ENCODE peak calls at places on chromosomes 16 and 17, in seven cellular contexts. One of them, this sample, is unnamed.
A peak's percentile ranks its signal among the peaks of the same experiment; 100 is the strongest.

GRCh38 chr17:17849863-17850373 is 13.1 kb upstream of the SREBF1 start:
- DNase-seq in PC-9: peak; percentile 44
- DNase-seq in GM23338: peak; percentile 63
- DNase-seq in A549: no peak
- DNase-seq in IMR-90: peak; percentile 43
- DNase-seq in PC-3: peak; percentile 25
- DNase-seq in K562: peak; percentile 92
- DNase-seq in this sample: peak; percentile 85

GRCh38 chr16:15881794-15882379 is 6.5 kb downstream of the CEP20 start:
- DNase-seq in PC-9: no peak
- DNase-seq in GM23338: no peak
- DNase-seq in A549: no peak
- DNase-seq in IMR-90: no peak
- DNase-seq in PC-3: no peak
- DNase-seq in K562: peak; percentile 44
- DNase-seq in this sample: no peak

GRCh38 chr16:78665373-78665772 is 565.9 kb downstream of the WWOX start:
- DNase-seq in PC-9: no peak
- DNase-seq in GM23338: no peak
- DNase-seq in A549: no peak
- DNase-seq in IMR-90: no peak
- DNase-seq in PC-3: no peak
- DNase-seq in K562: no peak
- DNase-seq in this sample: no peak

GRCh38 chr16:87344165-87344930 is 27.2 kb upstream of the C16orf95 start:
- DNase-seq in PC-9: no peak
- DNase-seq in GM23338: no peak
- DNase-seq in A549: no peak
- DNase-seq in IMR-90: no peak
- DNase-seq in PC-3: no peak
- DNase-seq in K562: no peak
- DNase-seq in this sample: no peak

GRCh38 chr16:57000271-57001025 is 11.1 kb downstream of the NLRC5 start:
- DNase-seq in PC-9: peak; percentile 68
- DNase-seq in GM23338: no peak
- DNase-seq in A549: peak; percentile 42
- DNase-seq in IMR-90: peak; percentile 97
- DNase-seq in PC-3: peak; percentile 74
- DNase-seq in K562: no peak
- DNase-seq in this sample: no peak

GRCh38 chr16:521381-522210 is 5.9 kb upstream of the CAPN15 start:
- DNase-seq in PC-9: peak; percentile 83
- DNase-seq in GM23338: peak; percentile 91
- DNase-seq in A549: no peak
- DNase-seq in IMR-90: no peak
- DNase-seq in PC-3: no peak
- DNase-seq in K562: no peak
- DNase-seq in this sample: no peak

GRCh38 chr17:78110363-78111011 is 18.1 kb downstream of the TMC6 start:
- DNase-seq in PC-9: no peak
- DNase-seq in GM23338: no peak
- DNase-seq in A549: no peak
- DNase-seq in IMR-90: no peak
- DNase-seq in PC-3: no peak
- DNase-seq in K562: no peak
- DNase-seq in this sample: no peak

GRCh38 chr17:7034955-7035590 is 742 bp upstream of the SLC16A13 start:
- DNase-seq in PC-9: no peak
- DNase-seq in GM23338: no peak
- DNase-seq in A549: no peak
- DNase-seq in IMR-90: no peak
- DNase-seq in PC-3: no peak
- DNase-seq in K562: no peak
- DNase-seq in this sample: peak; percentile 38

GRCh38 chr17:312476-313148 is 40.0 kb downstream of the RPH3AL start:
- DNase-seq in PC-9: no peak
- DNase-seq in GM23338: no peak
- DNase-seq in A549: no peak
- DNase-seq in IMR-90: no peak
- DNase-seq in PC-3: no peak
- DNase-seq in K562: no peak
- DNase-seq in this sample: no peak

GRCh38 chr17:66858182-66859083 is 23.5 kb downstream of the CACNG5 start:
- DNase-seq in PC-9: no peak
- DNase-seq in GM23338: no peak
- DNase-seq in A549: no peak
- DNase-seq in IMR-90: no peak
- DNase-seq in PC-3: no peak
- DNase-seq in K562: no peak
- DNase-seq in this sample: no peak

GRCh38 chr17:6413073-6413472 is 21.8 kb downstream of the AIPL1 start:
- DNase-seq in PC-9: no peak
- DNase-seq in GM23338: peak; percentile 82
- DNase-seq in A549: peak; percentile 84
- DNase-seq in IMR-90: peak; percentile 40
- DNase-seq in PC-3: peak; percentile 73
- DNase-seq in K562: peak; percentile 38
- DNase-seq in this sample: peak; percentile 59

GRCh38 chr16:9003763-9004162 is 40.1 kb upstream of the USP7 start:
- DNase-seq in PC-9: no peak
- DNase-seq in GM23338: no peak
- DNase-seq in A549: no peak
- DNase-seq in IMR-90: no peak
- DNase-seq in PC-3: no peak
- DNase-seq in K562: no peak
- DNase-seq in this sample: no peak

GRCh38 chr16:86306046-86306644 is 204.2 kb upstream of the FOXF1 start:
- DNase-seq in PC-9: no peak
- DNase-seq in GM23338: no peak
- DNase-seq in A549: no peak
- DNase-seq in IMR-90: peak; percentile 88
- DNase-seq in PC-3: no peak
- DNase-seq in K562: no peak
- DNase-seq in this sample: no peak

GRCh38 chr17:61981323-61981722 is 53.5 kb upstream of the INTS2 start:
- DNase-seq in PC-9: no peak
- DNase-seq in GM23338: no peak
- DNase-seq in A549: no peak
- DNase-seq in IMR-90: peak; percentile 62
- DNase-seq in PC-3: peak; percentile 23
- DNase-seq in K562: no peak
- DNase-seq in this sample: no peak

GRCh38 chr17:80092959-80093358 is 8.4 kb upstream of the GAA start:
- DNase-seq in PC-9: no peak
- DNase-seq in GM23338: no peak
- DNase-seq in A549: no peak
- DNase-seq in IMR-90: no peak
- DNase-seq in PC-3: no peak
- DNase-seq in K562: no peak
- DNase-seq in this sample: no peak

GRCh38 chr17:82866521-82867214 is 26.8 kb upstream of the ZNF750 start:
- DNase-seq in PC-9: no peak
- DNase-seq in GM23338: no peak
- DNase-seq in A549: no peak
- DNase-seq in IMR-90: peak; percentile 94
- DNase-seq in PC-3: no peak
- DNase-seq in K562: peak; percentile 15
- DNase-seq in this sample: no peak

GRCh38 chr17:41494524-41494923 is 4.8 kb upstream of the KRT36 start:
- DNase-seq in PC-9: peak; percentile 41
- DNase-seq in GM23338: no peak
- DNase-seq in A549: no peak
- DNase-seq in IMR-90: peak; percentile 39
- DNase-seq in PC-3: peak; percentile 51
- DNase-seq in K562: no peak
- DNase-seq in this sample: no peak

GRCh38 chr17:44766409-44767038 is 7.7 kb downstream of the ADAM11 start:
- DNase-seq in PC-9: no peak
- DNase-seq in GM23338: no peak
- DNase-seq in A549: no peak
- DNase-seq in IMR-90: no peak
- DNase-seq in PC-3: no peak
- DNase-seq in K562: no peak
- DNase-seq in this sample: no peak

GRCh38 chr17:10698116-10698818 is 873 bp downstream of the ADPRM start:
- DNase-seq in PC-9: no peak
- DNase-seq in GM23338: peak; percentile 11
- DNase-seq in A549: peak; percentile 17
- DNase-seq in IMR-90: peak; percentile 10
- DNase-seq in PC-3: peak; percentile 3
- DNase-seq in K562: peak; percentile 19
- DNase-seq in this sample: peak; percentile 16

GRCh38 chr17:67328026-67328425 is 38.4 kb downstream of the PSMD12 start:
- DNase-seq in PC-9: no peak
- DNase-seq in GM23338: no peak
- DNase-seq in A549: no peak
- DNase-seq in IMR-90: no peak
- DNase-seq in PC-3: no peak
- DNase-seq in K562: no peak
- DNase-seq in this sample: no peak

GRCh38 chr17:6420173-6420641 is 14.7 kb downstream of the AIPL1 start:
- DNase-seq in PC-9: no peak
- DNase-seq in GM23338: peak; percentile 75
- DNase-seq in A549: peak; percentile 38
- DNase-seq in IMR-90: peak; percentile 1
- DNase-seq in PC-3: peak; percentile 43
- DNase-seq in K562: peak; percentile 6
- DNase-seq in this sample: no peak

GRCh38 chr17:16975266-16975651 is 3.3 kb upstream of the TNFRSF13B start:
- DNase-seq in PC-9: no peak
- DNase-seq in GM23338: no peak
- DNase-seq in A549: no peak
- DNase-seq in IMR-90: no peak
- DNase-seq in PC-3: no peak
- DNase-seq in K562: no peak
- DNase-seq in this sample: peak; percentile 70

GRCh38 chr16:67847064-67847861 is at the start of gene CENPT:
- DNase-seq in PC-9: peak; percentile 64
- DNase-seq in GM23338: peak; percentile 62
- DNase-seq in A549: no peak
- DNase-seq in IMR-90: peak; percentile 64
- DNase-seq in PC-3: peak; percentile 64
- DNase-seq in K562: peak; percentile 85
- DNase-seq in this sample: peak; percentile 77
- H3K4me3 ChIP-seq in PC-9: peak within 1 kb of the TSS; percentile 100
- H3K4me3 ChIP-seq in GM23338: peak within 1 kb of the TSS; percentile 91
- H3K4me3 ChIP-seq in A549: peak within 1 kb of the TSS; percentile 93
- H3K4me3 ChIP-seq in IMR-90: peak within 1 kb of the TSS; percentile 53
- H3K4me3 ChIP-seq in PC-3: peak within 1 kb of the TSS; percentile 98
- H3K4me3 ChIP-seq in K562: peak within 1 kb of the TSS; percentile 99
- H3K4me3 ChIP-seq in this sample: peak within 1 kb of the TSS; percentile 99

DNA sequence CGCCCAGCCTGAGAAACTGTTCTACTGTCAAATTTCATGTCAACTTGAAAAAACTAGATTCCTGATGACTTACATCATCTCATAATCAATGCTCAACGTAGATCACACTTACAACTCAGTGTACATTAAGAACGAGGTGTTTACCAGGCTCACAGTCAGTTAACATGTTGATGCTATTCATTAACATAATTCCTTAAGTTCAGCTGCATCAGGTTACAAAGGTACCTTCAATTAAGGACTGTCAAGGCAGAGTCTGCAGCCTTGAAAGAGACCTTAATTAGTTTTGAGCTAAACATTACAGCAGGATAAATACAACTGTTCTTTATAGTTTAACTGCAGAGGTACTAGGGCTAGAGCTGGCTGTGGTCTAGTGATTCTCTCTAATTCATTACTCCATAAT is 1.9 kb downstream of the GNA13 start:
- DNase-seq in PC-9: no peak
- DNase-seq in GM23338: no peak
- DNase-seq in A549: no peak
- DNase-seq in IMR-90: no peak
- DNase-seq in PC-3: peak; percentile 46
- DNase-seq in K562: no peak
- DNase-seq in this sample: no peak
- H3K4me2 ChIP-seq in PC-9: peak overlapping the region; percentile 96
- H3K4me2 ChIP-seq in GM23338: peak overlapping the region; percentile 97
- H3K4me2 ChIP-seq in A549: peak overlapping the region; percentile 97
- H3K4me2 ChIP-seq in IMR-90: peak overlapping the region; percentile 100
- H3K4me2 ChIP-seq in PC-3: peak overlapping the region; percentile 92
- H3K4me2 ChIP-seq in K562: peak overlapping the region; percentile 95
- H3K4me2 ChIP-seq in this sample: peak overlapping the region; percentile 81

DNA sequence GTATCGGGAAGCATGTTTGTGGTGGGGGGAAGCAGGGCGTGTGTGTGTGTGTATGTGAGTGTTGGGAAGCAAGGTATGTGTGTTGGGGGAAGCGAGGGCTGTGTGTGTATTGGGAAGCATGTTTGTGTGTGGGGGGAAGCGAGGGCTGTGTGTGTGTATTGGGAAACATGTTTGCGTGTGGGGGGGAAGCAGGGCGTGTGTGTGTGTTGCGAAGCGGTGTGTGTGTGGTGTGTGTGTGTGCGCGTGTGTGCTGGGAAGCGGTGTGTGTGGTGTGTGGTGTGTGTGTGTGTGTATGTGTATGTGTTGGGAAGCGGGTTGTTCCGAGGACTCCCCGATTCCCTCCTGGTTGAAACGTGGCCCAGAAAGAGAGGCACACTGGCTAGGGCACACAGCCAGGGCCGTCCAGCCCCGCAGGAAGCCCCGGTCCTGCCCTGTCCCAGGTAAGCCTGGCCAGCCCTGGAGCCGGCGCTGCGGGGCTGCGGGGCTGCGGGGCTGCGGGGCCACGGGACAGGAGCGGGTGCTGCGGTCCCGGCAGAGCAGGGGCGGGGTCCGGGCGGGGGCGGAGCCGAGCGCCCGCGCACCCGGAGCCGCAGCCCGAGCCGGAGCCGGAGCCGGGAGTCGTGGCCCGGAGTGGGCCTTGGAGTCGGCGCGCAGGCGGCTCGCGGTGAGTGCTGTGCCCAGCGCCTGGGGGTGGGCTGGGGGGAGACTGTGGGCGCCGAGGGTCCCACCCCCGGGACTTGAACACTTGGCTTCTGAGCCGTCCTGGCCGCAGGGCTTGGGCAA is at the start of gene NOD2:
- DNase-seq in PC-9: peak; percentile 10
- DNase-seq in GM23338: peak; percentile 68
- DNase-seq in A549: peak; percentile 51
- DNase-seq in IMR-90: no peak
- DNase-seq in PC-3: no peak
- DNase-seq in K562: no peak
- DNase-seq in this sample: no peak
- H3K4me3 ChIP-seq in PC-9: peak within 1 kb of the TSS; percentile 33
- H3K4me3 ChIP-seq in GM23338: peak within 1 kb of the TSS; percentile 63
- H3K4me3 ChIP-seq in A549: peak within 1 kb of the TSS; percentile 46
- H3K4me3 ChIP-seq in IMR-90: no peak within 1 kb of the TSS
- H3K4me3 ChIP-seq in PC-3: no peak within 1 kb of the TSS
- H3K4me3 ChIP-seq in K562: no peak within 1 kb of the TSS
- H3K4me3 ChIP-seq in this sample: no peak within 1 kb of the TSS

GRCh38 chr17:15291674-15292361 is 26.7 kb upstream of the PMP22 start:
- DNase-seq in PC-9: no peak
- DNase-seq in GM23338: no peak
- DNase-seq in A549: no peak
- DNase-seq in IMR-90: peak; percentile 46
- DNase-seq in PC-3: peak; percentile 70
- DNase-seq in K562: no peak
- DNase-seq in this sample: no peak
- H3K4me2 ChIP-seq in PC-9: no peak overlapping the region
- H3K4me2 ChIP-seq in GM23338: no peak overlapping the region
- H3K4me2 ChIP-seq in A549: no peak overlapping the region
- H3K4me2 ChIP-seq in IMR-90: no peak overlapping the region
- H3K4me2 ChIP-seq in PC-3: peak overlapping the region; percentile 2
- H3K4me2 ChIP-seq in K562: no peak overlapping the region
- H3K4me2 ChIP-seq in this sample: no peak overlapping the region

This sample was measured in OCI-LY7.